ENCODE peak calls at places on chromosomes 3 and 15, in nine cellular contexts. S, O, H, V, X, K, T, Y and L are unnamed samples.

GRCh38 chr15:27821273-27821672 is 277.8 kb downstream of the OCA2 start:
- DNase-seq in X (no peak), K (no peak), T (no peak), H (no peak), S (no peak), V (no peak), O (no peak), Y (no peak), L (no peak)

GRCh38 chr3:354433-354832 is 157.9 kb downstream of the CHL1 start:
- DNase-seq in K (peak; percentile 38), X (peak; percentile 46), Y (peak; percentile 19), S (peak; percentile 22), H (no peak), T (peak; percentile 55), V (peak; percentile 76), O (peak; percentile 73), L (no peak)

GRCh38 chr3:192207239-192207638 is 520.1 kb downstream of the FGF12 start:
- DNase-seq in V (no peak), X (no peak), Y (no peak), H (no peak), K (no peak), S (no peak), T (no peak), O (no peak), L (no peak)

GRCh38 chr15:35491999-35492398 is 54.0 kb downstream of the DPH6 start:
- DNase-seq in K (no peak), H (no peak), T (no peak), S (no peak), Y (no peak), X (no peak), V (no peak), O (no peak), L (no peak)

GRCh38 chr15:67149068-67149841 is 83.9 kb downstream of the SMAD3 start:
- DNase-seq in V (no peak), H (no peak), X (no peak), K (no peak), T (no peak), Y (no peak), O (no peak), S (no peak), L (no peak)

GRCh38 chr3:56410576-56410975 is 57.7 kb downstream of the ERC2 start:
- DNase-seq in T (no peak), K (no peak), H (no peak), S (no peak), V (no peak), Y (no peak), X (no peak), O (no peak), L (no peak)

GRCh38 chr3:114093596-114093995 is 37.1 kb downstream of the QTRT2 start:
- DNase-seq in H (no peak), X (no peak), Y (peak; percentile 4), T (peak; percentile 86), S (no peak), K (peak; percentile 81), V (peak; percentile 66), O (no peak), L (no peak)

GRCh38 chr15:27861171-27861570 is 237.9 kb downstream of the OCA2 start:
- DNase-seq in H (no peak), V (no peak), T (no peak), K (no peak), O (no peak), Y (no peak), X (no peak), S (no peak), L (no peak)

GRCh38 chr3:170502297-170502696 is 83.6 kb downstream of the SLC7A14 start:
- DNase-seq in K (peak; percentile 76), T (peak; percentile 37), X (no peak), Y (no peak), O (no peak), S (no peak), V (peak; percentile 28), H (peak; percentile 80), L (no peak)

GRCh38 chr3:170500995-170501394 is 82.3 kb downstream of the CLDN11 start:
- DNase-seq in K (no peak), X (no peak), V (no peak), Y (no peak), O (peak; percentile 34), T (no peak), H (no peak), S (no peak), L (no peak)

GRCh38 chr3:170497197-170497596 is 78.5 kb downstream of the CLDN11 start:
- DNase-seq in V (no peak), O (no peak), H (no peak), Y (no peak), T (peak; percentile 18), S (no peak), X (no peak), K (peak; percentile 74), L (no peak)

GRCh38 chr3:170500462-170500861 is 81.8 kb downstream of the CLDN11 start:
- DNase-seq in Y (no peak), O (no peak), H (no peak), X (no peak), S (no peak), K (no peak), V (no peak), T (no peak), L (no peak)

GRCh38 chr3:170499562-170500156 is 81.0 kb downstream of the CLDN11 start:
- DNase-seq in T (peak; percentile 71), H (peak; percentile 82), S (peak; percentile 47), O (peak; percentile 46), X (peak; percentile 8), V (peak; percentile 21), K (peak; percentile 84), Y (peak; percentile 16), L (no peak)
- TF ChIP-seq CTCF in T (peak; percentile 74), H (peak; percentile 36), S (peak; percentile 47), O (peak; percentile 52), X (peak; percentile 58), V (peak; percentile 46), K (peak; percentile 87), Y (peak; percentile 69), L (no peak)

GRCh38 chr3:16533928-16534913 is 20.7 kb upstream of the RFTN1 start:
- DNase-seq in X (no peak), O (no peak), Y (no peak), T (no peak), S (no peak), V (no peak), K (no peak), H (no peak), L (no peak)

GRCh38 chr3:16528111-16528510 is 14.6 kb upstream of the RFTN1 start:
- DNase-seq in S (no peak), X (no peak), T (no peak), O (no peak), H (no peak), K (no peak), V (no peak), Y (no peak), L (no peak)

GRCh38 chr3:16528581-16528993 is 15.1 kb upstream of the RFTN1 start:
- DNase-seq in T (no peak), H (no peak), X (no peak), S (no peak), K (no peak), O (no peak), Y (no peak), V (peak; percentile 65), L (no peak)

GRCh38 chr3:16524196-16524595 is 10.7 kb upstream of the RFTN1 start:
- DNase-seq in K (no peak), S (no peak), X (no peak), H (no peak), Y (no peak), O (no peak), V (no peak), T (no peak), L (no peak)

GRCh38 chr3:16529264-16529663 is 15.8 kb upstream of the RFTN1 start:
- DNase-seq in O (no peak), X (no peak), V (no peak), H (no peak), T (no peak), K (no peak), Y (no peak), S (no peak), L (no peak)
- TF ChIP-seq CTCF in O (no peak), X (no peak), V (peak; percentile 14), H (no peak), T (no peak), K (peak; percentile 2), Y (no peak), S (no peak), L (peak; percentile 51)

DNA sequence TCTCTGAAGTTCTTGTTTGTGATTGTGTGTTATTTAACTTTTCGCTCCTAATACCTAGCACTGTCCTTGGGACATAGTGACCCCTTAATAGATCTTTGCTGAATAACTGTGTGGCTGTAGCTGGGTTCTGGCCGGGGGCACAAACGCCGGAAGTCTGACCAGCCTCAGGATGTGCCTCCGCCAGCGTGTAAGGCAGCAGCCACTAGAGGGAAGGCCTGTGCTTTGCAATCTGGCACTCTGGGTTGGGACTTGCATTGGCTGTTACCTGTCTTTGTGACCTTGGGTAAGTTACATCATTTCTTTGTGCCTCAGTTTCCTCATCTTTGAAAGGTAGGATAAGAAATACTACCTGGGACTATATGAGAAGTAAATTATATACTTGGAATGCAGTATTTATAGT is 158.7 kb downstream of the GHSR start:
- DNase-seq in S (peak; percentile 53), K (no peak), Y (no peak), X (no peak), V (peak; percentile 30), T (no peak), H (no peak), O (no peak), L (no peak)
- TF ChIP-seq CTCF in S (no peak), K (peak; percentile 24), Y (peak; percentile 48), X (peak; percentile 43), V (peak; percentile 14), T (peak; percentile 40), H (no peak), O (no peak), L (no peak)

GRCh38 chr15:41585140-41586047 is 26.4 kb downstream of the TYRO3 start:
- DNase-seq in K (peak; percentile 66), O (no peak), T (peak; percentile 69), V (peak; percentile 20), S (peak; percentile 52), X (peak; percentile 47), Y (no peak), H (peak; percentile 76), L (no peak)
- TF ChIP-seq CTCF in K (peak; percentile 56), O (no peak), T (peak; percentile 43), V (peak; percentile 40), S (no peak), X (peak; percentile 58), Y (peak; percentile 12), H (peak; percentile 28), L (no peak)